ENCODE peak calls at places on chromosomes 11 and 22, in ten cellular contexts. One of them, this sample, is unnamed.

GRCh38 chr22:19967850-19968449 is 26.3 kb upstream of the TXNRD2 start:
- DNase-seq in astrocyte of the spinal cord: no peak
- DNase-seq in stimulated activated CD8-positive, alpha-beta memory T cell treated with anti-CD3 and anti-CD28 coated beads, Interleukin-15, amount 100 ng/mL, for 1 hour: no peak
- DNase-seq in NCI-H187: no peak
- DNase-seq in activated naive CD4-positive, alpha-beta T cell treated with Interleukin-2 at 50 U/mL for 16 hours: no peak
- DNase-seq in GM12864: no peak
- DNase-seq in substantia nigra: no peak
- DNase-seq in sigmoid colon: no peak
- DNase-seq in activated CD8-positive, alpha-beta memory T cell treated with anti-CD3 and anti-CD28 coated beads, Interleukin-2, amount 50 U/mL, for 48 hours: no peak
- DNase-seq in RWPE1: no peak
- DNase-seq in this sample: no peak

GRCh38 chr22:45612940-45613339 is 58.7 kb upstream of the ATXN10 start:
- DNase-seq in sigmoid colon: no peak
- DNase-seq in NCI-H187: no peak
- DNase-seq in GM12864: no peak
- DNase-seq in substantia nigra: no peak
- DNase-seq in astrocyte of the spinal cord: peak
- DNase-seq in activated CD8-positive, alpha-beta memory T cell treated with anti-CD3 and anti-CD28 coated beads, Interleukin-2, amount 50 U/mL, for 48 hours: no peak
- DNase-seq in stimulated activated CD8-positive, alpha-beta memory T cell treated with anti-CD3 and anti-CD28 coated beads, Interleukin-15, amount 100 ng/mL, for 1 hour: no peak
- DNase-seq in RWPE1: no peak
- DNase-seq in activated naive CD4-positive, alpha-beta T cell treated with Interleukin-2 at 50 U/mL for 16 hours: no peak
- DNase-seq in this sample: no peak

GRCh38 chr22:27435839-27436581 is 365.5 kb downstream of the MN1 start:
- DNase-seq in GM12864: no peak
- DNase-seq in activated naive CD4-positive, alpha-beta T cell treated with Interleukin-2 at 50 U/mL for 16 hours: no peak
- DNase-seq in substantia nigra: no peak
- DNase-seq in NCI-H187: no peak
- DNase-seq in RWPE1: no peak
- DNase-seq in activated CD8-positive, alpha-beta memory T cell treated with anti-CD3 and anti-CD28 coated beads, Interleukin-2, amount 50 U/mL, for 48 hours: no peak
- DNase-seq in sigmoid colon: peak
- DNase-seq in astrocyte of the spinal cord: peak
- DNase-seq in stimulated activated CD8-positive, alpha-beta memory T cell treated with anti-CD3 and anti-CD28 coated beads, Interleukin-15, amount 100 ng/mL, for 1 hour: no peak
- DNase-seq in this sample: no peak

GRCh38 chr22:25402501-25403283 is 161.8 kb upstream of the GRK3 start:
- DNase-seq in activated naive CD4-positive, alpha-beta T cell treated with Interleukin-2 at 50 U/mL for 16 hours: no peak
- DNase-seq in astrocyte of the spinal cord: no peak
- DNase-seq in GM12864: no peak
- DNase-seq in RWPE1: peak
- DNase-seq in activated CD8-positive, alpha-beta memory T cell treated with anti-CD3 and anti-CD28 coated beads, Interleukin-2, amount 50 U/mL, for 48 hours: no peak
- DNase-seq in stimulated activated CD8-positive, alpha-beta memory T cell treated with anti-CD3 and anti-CD28 coated beads, Interleukin-15, amount 100 ng/mL, for 1 hour: no peak
- DNase-seq in NCI-H187: no peak
- DNase-seq in sigmoid colon: peak
- DNase-seq in substantia nigra: no peak
- DNase-seq in this sample: no peak

GRCh38 chr11:44550123-44550522 is 15.3 kb upstream of the CD82 start:
- DNase-seq in activated naive CD4-positive, alpha-beta T cell treated with Interleukin-2 at 50 U/mL for 16 hours: no peak
- DNase-seq in sigmoid colon: no peak
- DNase-seq in astrocyte of the spinal cord: no peak
- DNase-seq in stimulated activated CD8-positive, alpha-beta memory T cell treated with anti-CD3 and anti-CD28 coated beads, Interleukin-15, amount 100 ng/mL, for 1 hour: no peak
- DNase-seq in NCI-H187: no peak
- DNase-seq in substantia nigra: no peak
- DNase-seq in activated CD8-positive, alpha-beta memory T cell treated with anti-CD3 and anti-CD28 coated beads, Interleukin-2, amount 50 U/mL, for 48 hours: no peak
- DNase-seq in GM12864: no peak
- DNase-seq in RWPE1: no peak
- DNase-seq in this sample: no peak

GRCh38 chr11:73478737-73479347 is 102.6 kb downstream of the RELT start:
- DNase-seq in astrocyte of the spinal cord: peak
- DNase-seq in substantia nigra: no peak
- DNase-seq in activated naive CD4-positive, alpha-beta T cell treated with Interleukin-2 at 50 U/mL for 16 hours: no peak
- DNase-seq in stimulated activated CD8-positive, alpha-beta memory T cell treated with anti-CD3 and anti-CD28 coated beads, Interleukin-15, amount 100 ng/mL, for 1 hour: no peak
- DNase-seq in GM12864: no peak
- DNase-seq in activated CD8-positive, alpha-beta memory T cell treated with anti-CD3 and anti-CD28 coated beads, Interleukin-2, amount 50 U/mL, for 48 hours: no peak
- DNase-seq in RWPE1: peak
- DNase-seq in NCI-H187: no peak
- DNase-seq in sigmoid colon: no peak
- DNase-seq in this sample: no peak

GRCh38 chr11:57638005-57638760 is 11.5 kb downstream of the YPEL4 start:
- DNase-seq in GM12864: no peak
- DNase-seq in RWPE1: peak
- DNase-seq in substantia nigra: no peak
- DNase-seq in activated CD8-positive, alpha-beta memory T cell treated with anti-CD3 and anti-CD28 coated beads, Interleukin-2, amount 50 U/mL, for 48 hours: peak
- DNase-seq in astrocyte of the spinal cord: peak
- DNase-seq in NCI-H187: peak
- DNase-seq in stimulated activated CD8-positive, alpha-beta memory T cell treated with anti-CD3 and anti-CD28 coated beads, Interleukin-15, amount 100 ng/mL, for 1 hour: no peak
- DNase-seq in sigmoid colon: peak
- DNase-seq in activated naive CD4-positive, alpha-beta T cell treated with Interleukin-2 at 50 U/mL for 16 hours: no peak
- DNase-seq in this sample: no peak

GRCh38 chr11:48169259-48169658 is 47.4 kb upstream of the OR4B1 start:
- DNase-seq in astrocyte of the spinal cord: no peak
- DNase-seq in GM12864: no peak
- DNase-seq in NCI-H187: no peak
- DNase-seq in sigmoid colon: no peak
- DNase-seq in stimulated activated CD8-positive, alpha-beta memory T cell treated with anti-CD3 and anti-CD28 coated beads, Interleukin-15, amount 100 ng/mL, for 1 hour: no peak
- DNase-seq in activated CD8-positive, alpha-beta memory T cell treated with anti-CD3 and anti-CD28 coated beads, Interleukin-2, amount 50 U/mL, for 48 hours: no peak
- DNase-seq in activated naive CD4-positive, alpha-beta T cell treated with Interleukin-2 at 50 U/mL for 16 hours: no peak
- DNase-seq in substantia nigra: no peak
- DNase-seq in RWPE1: no peak
- DNase-seq in this sample: no peak

GRCh38 chr11:69361466-69361865 is 67.5 kb downstream of the MYEOV start:
- DNase-seq in RWPE1: no peak
- DNase-seq in activated naive CD4-positive, alpha-beta T cell treated with Interleukin-2 at 50 U/mL for 16 hours: no peak
- DNase-seq in GM12864: no peak
- DNase-seq in astrocyte of the spinal cord: no peak
- DNase-seq in activated CD8-positive, alpha-beta memory T cell treated with anti-CD3 and anti-CD28 coated beads, Interleukin-2, amount 50 U/mL, for 48 hours: peak
- DNase-seq in substantia nigra: no peak
- DNase-seq in stimulated activated CD8-positive, alpha-beta memory T cell treated with anti-CD3 and anti-CD28 coated beads, Interleukin-15, amount 100 ng/mL, for 1 hour: no peak
- DNase-seq in sigmoid colon: no peak
- DNase-seq in NCI-H187: no peak
- DNase-seq in this sample: no peak

GRCh38 chr22:23282089-23282501 is 101.8 kb downstream of the BCR start:
- DNase-seq in activated CD8-positive, alpha-beta memory T cell treated with anti-CD3 and anti-CD28 coated beads, Interleukin-2, amount 50 U/mL, for 48 hours: no peak
- DNase-seq in sigmoid colon: peak
- DNase-seq in NCI-H187: no peak
- DNase-seq in activated naive CD4-positive, alpha-beta T cell treated with Interleukin-2 at 50 U/mL for 16 hours: no peak
- DNase-seq in GM12864: no peak
- DNase-seq in stimulated activated CD8-positive, alpha-beta memory T cell treated with anti-CD3 and anti-CD28 coated beads, Interleukin-15, amount 100 ng/mL, for 1 hour: no peak
- DNase-seq in RWPE1: peak
- DNase-seq in substantia nigra: no peak
- DNase-seq in astrocyte of the spinal cord: peak
- DNase-seq in this sample: no peak

GRCh38 chr22:33873186-33873585 is 47.1 kb downstream of the LARGE1 start:
- DNase-seq in astrocyte of the spinal cord: no peak
- DNase-seq in GM12864: no peak
- DNase-seq in sigmoid colon: peak
- DNase-seq in stimulated activated CD8-positive, alpha-beta memory T cell treated with anti-CD3 and anti-CD28 coated beads, Interleukin-15, amount 100 ng/mL, for 1 hour: no peak
- DNase-seq in RWPE1: no peak
- DNase-seq in substantia nigra: no peak
- DNase-seq in activated naive CD4-positive, alpha-beta T cell treated with Interleukin-2 at 50 U/mL for 16 hours: no peak
- DNase-seq in NCI-H187: no peak
- DNase-seq in activated CD8-positive, alpha-beta memory T cell treated with anti-CD3 and anti-CD28 coated beads, Interleukin-2, amount 50 U/mL, for 48 hours: no peak
- DNase-seq in this sample: no peak

GRCh38 chr22:49235463-49236300 is 592.0 kb downstream of the BRD1 start:
- DNase-seq in GM12864: no peak
- DNase-seq in RWPE1: no peak
- DNase-seq in sigmoid colon: no peak
- DNase-seq in substantia nigra: no peak
- DNase-seq in astrocyte of the spinal cord: no peak
- DNase-seq in activated naive CD4-positive, alpha-beta T cell treated with Interleukin-2 at 50 U/mL for 16 hours: no peak
- DNase-seq in stimulated activated CD8-positive, alpha-beta memory T cell treated with anti-CD3 and anti-CD28 coated beads, Interleukin-15, amount 100 ng/mL, for 1 hour: no peak
- DNase-seq in NCI-H187: no peak
- DNase-seq in activated CD8-positive, alpha-beta memory T cell treated with anti-CD3 and anti-CD28 coated beads, Interleukin-2, amount 50 U/mL, for 48 hours: no peak
- DNase-seq in this sample: no peak

GRCh38 chr11:64247729-64248531 is 1.2 kb upstream of the PPP1R14B start:
- DNase-seq in NCI-H187: no peak
- DNase-seq in astrocyte of the spinal cord: no peak
- DNase-seq in sigmoid colon: no peak
- DNase-seq in GM12864: no peak
- DNase-seq in activated naive CD4-positive, alpha-beta T cell treated with Interleukin-2 at 50 U/mL for 16 hours: no peak
- DNase-seq in substantia nigra: no peak
- DNase-seq in stimulated activated CD8-positive, alpha-beta memory T cell treated with anti-CD3 and anti-CD28 coated beads, Interleukin-15, amount 100 ng/mL, for 1 hour: no peak
- DNase-seq in RWPE1: no peak
- DNase-seq in activated CD8-positive, alpha-beta memory T cell treated with anti-CD3 and anti-CD28 coated beads, Interleukin-2, amount 50 U/mL, for 48 hours: no peak
- DNase-seq in this sample: no peak

GRCh38 chr11:30326114-30326783 is 3.3 kb downstream of the ARL14EP start:
- DNase-seq in astrocyte of the spinal cord: peak
- DNase-seq in NCI-H187: no peak
- DNase-seq in RWPE1: no peak
- DNase-seq in activated CD8-positive, alpha-beta memory T cell treated with anti-CD3 and anti-CD28 coated beads, Interleukin-2, amount 50 U/mL, for 48 hours: no peak
- DNase-seq in sigmoid colon: no peak
- DNase-seq in GM12864: no peak
- DNase-seq in activated naive CD4-positive, alpha-beta T cell treated with Interleukin-2 at 50 U/mL for 16 hours: no peak
- DNase-seq in substantia nigra: no peak
- DNase-seq in stimulated activated CD8-positive, alpha-beta memory T cell treated with anti-CD3 and anti-CD28 coated beads, Interleukin-15, amount 100 ng/mL, for 1 hour: no peak
- DNase-seq in this sample: no peak

GRCh38 chr11:2716376-2717095 is 16.7 kb upstream of the KCNQ1OT1 start:
- DNase-seq in activated CD8-positive, alpha-beta memory T cell treated with anti-CD3 and anti-CD28 coated beads, Interleukin-2, amount 50 U/mL, for 48 hours: no peak
- DNase-seq in RWPE1: no peak
- DNase-seq in NCI-H187: no peak
- DNase-seq in astrocyte of the spinal cord: no peak
- DNase-seq in sigmoid colon: no peak
- DNase-seq in substantia nigra: no peak
- DNase-seq in stimulated activated CD8-positive, alpha-beta memory T cell treated with anti-CD3 and anti-CD28 coated beads, Interleukin-15, amount 100 ng/mL, for 1 hour: no peak
- DNase-seq in GM12864: no peak
- DNase-seq in activated naive CD4-positive, alpha-beta T cell treated with Interleukin-2 at 50 U/mL for 16 hours: no peak
- DNase-seq in this sample: no peak

GRCh38 chr11:94815705-94816344 is 47.7 kb downstream of the AMOTL1 start:
- DNase-seq in sigmoid colon: no peak
- DNase-seq in activated naive CD4-positive, alpha-beta T cell treated with Interleukin-2 at 50 U/mL for 16 hours: no peak
- DNase-seq in stimulated activated CD8-positive, alpha-beta memory T cell treated with anti-CD3 and anti-CD28 coated beads, Interleukin-15, amount 100 ng/mL, for 1 hour: no peak
- DNase-seq in activated CD8-positive, alpha-beta memory T cell treated with anti-CD3 and anti-CD28 coated beads, Interleukin-2, amount 50 U/mL, for 48 hours: no peak
- DNase-seq in NCI-H187: no peak
- DNase-seq in RWPE1: no peak
- DNase-seq in astrocyte of the spinal cord: peak
- DNase-seq in GM12864: no peak
- DNase-seq in substantia nigra: no peak
- DNase-seq in this sample: no peak

GRCh38 chr22:34760276-34761008 is 305.5 kb upstream of the ISX start:
- DNase-seq in activated CD8-positive, alpha-beta memory T cell treated with anti-CD3 and anti-CD28 coated beads, Interleukin-2, amount 50 U/mL, for 48 hours: no peak
- DNase-seq in substantia nigra: no peak
- DNase-seq in astrocyte of the spinal cord: no peak
- DNase-seq in stimulated activated CD8-positive, alpha-beta memory T cell treated with anti-CD3 and anti-CD28 coated beads, Interleukin-15, amount 100 ng/mL, for 1 hour: no peak
- DNase-seq in GM12864: no peak
- DNase-seq in activated naive CD4-positive, alpha-beta T cell treated with Interleukin-2 at 50 U/mL for 16 hours: no peak
- DNase-seq in RWPE1: no peak
- DNase-seq in sigmoid colon: no peak
- DNase-seq in NCI-H187: no peak
- DNase-seq in this sample: no peak

GRCh38 chr11:35235944-35236666 is 97.1 kb downstream of the CD44 start:
- DNase-seq in RWPE1: peak
- DNase-seq in stimulated activated CD8-positive, alpha-beta memory T cell treated with anti-CD3 and anti-CD28 coated beads, Interleukin-15, amount 100 ng/mL, for 1 hour: peak
- DNase-seq in sigmoid colon: no peak
- DNase-seq in substantia nigra: no peak
- DNase-seq in astrocyte of the spinal cord: peak
- DNase-seq in activated CD8-positive, alpha-beta memory T cell treated with anti-CD3 and anti-CD28 coated beads, Interleukin-2, amount 50 U/mL, for 48 hours: peak
- DNase-seq in GM12864: no peak
- DNase-seq in activated naive CD4-positive, alpha-beta T cell treated with Interleukin-2 at 50 U/mL for 16 hours: peak
- DNase-seq in NCI-H187: no peak
- DNase-seq in this sample: no peak

GRCh38 chr11:65716774-65717405 is 3.7 kb downstream of the RNASEH2C start:
- DNase-seq in astrocyte of the spinal cord: no peak
- DNase-seq in RWPE1: no peak
- DNase-seq in GM12864: no peak
- DNase-seq in stimulated activated CD8-positive, alpha-beta memory T cell treated with anti-CD3 and anti-CD28 coated beads, Interleukin-15, amount 100 ng/mL, for 1 hour: no peak
- DNase-seq in activated CD8-positive, alpha-beta memory T cell treated with anti-CD3 and anti-CD28 coated beads, Interleukin-2, amount 50 U/mL, for 48 hours: no peak
- DNase-seq in substantia nigra: no peak
- DNase-seq in NCI-H187: no peak
- DNase-seq in activated naive CD4-positive, alpha-beta T cell treated with Interleukin-2 at 50 U/mL for 16 hours: no peak
- DNase-seq in sigmoid colon: no peak
- DNase-seq in this sample: no peak

GRCh38 chr11:12626616-12627015 is 47.6 kb upstream of the TEAD1 start:
- DNase-seq in stimulated activated CD8-positive, alpha-beta memory T cell treated with anti-CD3 and anti-CD28 coated beads, Interleukin-15, amount 100 ng/mL, for 1 hour: no peak
- DNase-seq in GM12864: no peak
- DNase-seq in NCI-H187: no peak
- DNase-seq in astrocyte of the spinal cord: no peak
- DNase-seq in substantia nigra: no peak
- DNase-seq in RWPE1: no peak
- DNase-seq in activated naive CD4-positive, alpha-beta T cell treated with Interleukin-2 at 50 U/mL for 16 hours: no peak
- DNase-seq in activated CD8-positive, alpha-beta memory T cell treated with anti-CD3 and anti-CD28 coated beads, Interleukin-2, amount 50 U/mL, for 48 hours: no peak
- DNase-seq in sigmoid colon: no peak
- DNase-seq in this sample: no peak

GRCh38 chr11:1401656-1402221 is 12.0 kb downstream of the BRSK2 start:
- DNase-seq in astrocyte of the spinal cord: peak
- DNase-seq in substantia nigra: no peak
- DNase-seq in activated naive CD4-positive, alpha-beta T cell treated with Interleukin-2 at 50 U/mL for 16 hours: peak
- DNase-seq in GM12864: no peak
- DNase-seq in NCI-H187: no peak
- DNase-seq in sigmoid colon: no peak
- DNase-seq in activated CD8-positive, alpha-beta memory T cell treated with anti-CD3 and anti-CD28 coated beads, Interleukin-2, amount 50 U/mL, for 48 hours: peak
- DNase-seq in RWPE1: peak
- DNase-seq in stimulated activated CD8-positive, alpha-beta memory T cell treated with anti-CD3 and anti-CD28 coated beads, Interleukin-15, amount 100 ng/mL, for 1 hour: no peak
- DNase-seq in this sample: no peak

GRCh38 chr11:62195945-62196344 is 5.9 kb downstream of the SCGB1D1 start:
- DNase-seq in activated CD8-positive, alpha-beta memory T cell treated with anti-CD3 and anti-CD28 coated beads, Interleukin-2, amount 50 U/mL, for 48 hours: no peak
- DNase-seq in substantia nigra: no peak
- DNase-seq in activated naive CD4-positive, alpha-beta T cell treated with Interleukin-2 at 50 U/mL for 16 hours: no peak
- DNase-seq in GM12864: no peak
- DNase-seq in RWPE1: no peak
- DNase-seq in NCI-H187: no peak
- DNase-seq in astrocyte of the spinal cord: no peak
- DNase-seq in stimulated activated CD8-positive, alpha-beta memory T cell treated with anti-CD3 and anti-CD28 coated beads, Interleukin-15, amount 100 ng/mL, for 1 hour: no peak
- DNase-seq in sigmoid colon: no peak
- DNase-seq in this sample: no peak

GRCh38 chr11:119057000-119057769 is at the start of gene HYOU1:
- DNase-seq in activated naive CD4-positive, alpha-beta T cell treated with Interleukin-2 at 50 U/mL for 16 hours: peak
- DNase-seq in astrocyte of the spinal cord: peak
- DNase-seq in stimulated activated CD8-positive, alpha-beta memory T cell treated with anti-CD3 and anti-CD28 coated beads, Interleukin-15, amount 100 ng/mL, for 1 hour: peak
- DNase-seq in RWPE1: peak
- DNase-seq in substantia nigra: peak
- DNase-seq in NCI-H187: peak
- DNase-seq in GM12864: peak
- DNase-seq in sigmoid colon: peak
- DNase-seq in activated CD8-positive, alpha-beta memory T cell treated with anti-CD3 and anti-CD28 coated beads, Interleukin-2, amount 50 U/mL, for 48 hours: peak
- DNase-seq in this sample: peak

GRCh38 chr11:128472128-128473110 is 114.9 kb downstream of the ETS1 start:
- DNase-seq in NCI-H187: no peak
- DNase-seq in stimulated activated CD8-positive, alpha-beta memory T cell treated with anti-CD3 and anti-CD28 coated beads, Interleukin-15, amount 100 ng/mL, for 1 hour: no peak
- DNase-seq in sigmoid colon: no peak
- DNase-seq in substantia nigra: no peak
- DNase-seq in activated naive CD4-positive, alpha-beta T cell treated with Interleukin-2 at 50 U/mL for 16 hours: peak
- DNase-seq in GM12864: peak
- DNase-seq in activated CD8-positive, alpha-beta memory T cell treated with anti-CD3 and anti-CD28 coated beads, Interleukin-2, amount 50 U/mL, for 48 hours: no peak
- DNase-seq in astrocyte of the spinal cord: peak
- DNase-seq in RWPE1: no peak
- DNase-seq in this sample: no peak

GRCh38 chr11:86981777-86982540 is 26.8 kb upstream of the FZD4 start:
- DNase-seq in GM12864: no peak
- DNase-seq in activated naive CD4-positive, alpha-beta T cell treated with Interleukin-2 at 50 U/mL for 16 hours: no peak
- DNase-seq in astrocyte of the spinal cord: no peak
- DNase-seq in stimulated activated CD8-positive, alpha-beta memory T cell treated with anti-CD3 and anti-CD28 coated beads, Interleukin-15, amount 100 ng/mL, for 1 hour: no peak
- DNase-seq in sigmoid colon: no peak
- DNase-seq in substantia nigra: no peak
- DNase-seq in activated CD8-positive, alpha-beta memory T cell treated with anti-CD3 and anti-CD28 coated beads, Interleukin-2, amount 50 U/mL, for 48 hours: no peak
- DNase-seq in RWPE1: no peak
- DNase-seq in NCI-H187: no peak
- DNase-seq in this sample: no peak

This sample was measured in omental fat pad.